ENCODE peak calls at places on chromosomes 3 and 15, in eight cellular contexts. One of them, this sample, is unnamed.

GRCh38 chr15:88791637-88792036 is 11.6 kb upstream of the ACAN start:
- DNase-seq in WERI-Rb-1: no peak
- DNase-seq in breast epithelium: no peak
- DNase-seq in T-helper 9 cell: no peak
- DNase-seq in HTR-8/SVneo: no peak
- DNase-seq in activated naive CD8-positive, alpha-beta T cell treated with anti-CD3 and anti-CD28 coated beads, Interleukin-2, amount 10 ng/mL, durations not matched to agents 7 days and 5 days: no peak
- DNase-seq in neural progenitor cell: no peak
- DNase-seq in GM03348: no peak
- DNase-seq in this sample: no peak

GRCh38 chr15:77069521-77070121 is 1.3 kb downstream of the TSPAN3 start:
- DNase-seq in WERI-Rb-1: no peak
- DNase-seq in breast epithelium: no peak
- DNase-seq in T-helper 9 cell: no peak
- DNase-seq in HTR-8/SVneo: no peak
- DNase-seq in activated naive CD8-positive, alpha-beta T cell treated with anti-CD3 and anti-CD28 coated beads, Interleukin-2, amount 10 ng/mL, durations not matched to agents 7 days and 5 days: no peak
- DNase-seq in neural progenitor cell: no peak
- DNase-seq in GM03348: no peak
- DNase-seq in this sample: no peak

GRCh38 chr15:58299311-58299850 is 132.4 kb upstream of the LIPC start:
- DNase-seq in WERI-Rb-1: no peak
- DNase-seq in breast epithelium: no peak
- DNase-seq in T-helper 9 cell: no peak
- DNase-seq in HTR-8/SVneo: no peak
- DNase-seq in activated naive CD8-positive, alpha-beta T cell treated with anti-CD3 and anti-CD28 coated beads, Interleukin-2, amount 10 ng/mL, durations not matched to agents 7 days and 5 days: no peak
- DNase-seq in neural progenitor cell: no peak
- DNase-seq in GM03348: peak
- DNase-seq in this sample: no peak

GRCh38 chr3:69691860-69692259 is 47.4 kb upstream of the MITF start:
- DNase-seq in WERI-Rb-1: no peak
- DNase-seq in breast epithelium: no peak
- DNase-seq in T-helper 9 cell: no peak
- DNase-seq in HTR-8/SVneo: no peak
- DNase-seq in activated naive CD8-positive, alpha-beta T cell treated with anti-CD3 and anti-CD28 coated beads, Interleukin-2, amount 10 ng/mL, durations not matched to agents 7 days and 5 days: no peak
- DNase-seq in neural progenitor cell: no peak
- DNase-seq in GM03348: no peak
- DNase-seq in this sample: no peak

GRCh38 chr15:80744826-80745225 is 34.3 kb upstream of the CEMIP start:
- DNase-seq in WERI-Rb-1: no peak
- DNase-seq in breast epithelium: no peak
- DNase-seq in T-helper 9 cell: no peak
- DNase-seq in HTR-8/SVneo: no peak
- DNase-seq in activated naive CD8-positive, alpha-beta T cell treated with anti-CD3 and anti-CD28 coated beads, Interleukin-2, amount 10 ng/mL, durations not matched to agents 7 days and 5 days: no peak
- DNase-seq in neural progenitor cell: no peak
- DNase-seq in GM03348: peak
- DNase-seq in this sample: no peak

GRCh38 chr15:78368671-78369070 is 28.5 kb downstream of the CRABP1 start:
- DNase-seq in WERI-Rb-1: peak
- DNase-seq in breast epithelium: no peak
- DNase-seq in T-helper 9 cell: no peak
- DNase-seq in HTR-8/SVneo: no peak
- DNase-seq in activated naive CD8-positive, alpha-beta T cell treated with anti-CD3 and anti-CD28 coated beads, Interleukin-2, amount 10 ng/mL, durations not matched to agents 7 days and 5 days: no peak
- DNase-seq in neural progenitor cell: peak
- DNase-seq in GM03348: no peak
- DNase-seq in this sample: no peak

GRCh38 chr15:45179221-45179985 is 8.4 kb downstream of the SHF start:
- DNase-seq in WERI-Rb-1: peak
- DNase-seq in breast epithelium: no peak
- DNase-seq in T-helper 9 cell: peak
- DNase-seq in HTR-8/SVneo: no peak
- DNase-seq in activated naive CD8-positive, alpha-beta T cell treated with anti-CD3 and anti-CD28 coated beads, Interleukin-2, amount 10 ng/mL, durations not matched to agents 7 days and 5 days: no peak
- DNase-seq in neural progenitor cell: peak
- DNase-seq in GM03348: peak
- DNase-seq in this sample: no peak

GRCh38 chr3:49313902-49314676 is 25.8 kb downstream of the USP4 start:
- DNase-seq in WERI-Rb-1: peak
- DNase-seq in breast epithelium: no peak
- DNase-seq in T-helper 9 cell: no peak
- DNase-seq in HTR-8/SVneo: no peak
- DNase-seq in activated naive CD8-positive, alpha-beta T cell treated with anti-CD3 and anti-CD28 coated beads, Interleukin-2, amount 10 ng/mL, durations not matched to agents 7 days and 5 days: no peak
- DNase-seq in neural progenitor cell: no peak
- DNase-seq in GM03348: no peak
- DNase-seq in this sample: no peak

GRCh38 chr3:111315911-111316310 is 226.1 kb upstream of the CD96 start:
- DNase-seq in WERI-Rb-1: no peak
- DNase-seq in breast epithelium: no peak
- DNase-seq in T-helper 9 cell: no peak
- DNase-seq in HTR-8/SVneo: peak
- DNase-seq in activated naive CD8-positive, alpha-beta T cell treated with anti-CD3 and anti-CD28 coated beads, Interleukin-2, amount 10 ng/mL, durations not matched to agents 7 days and 5 days: no peak
- DNase-seq in neural progenitor cell: no peak
- DNase-seq in GM03348: peak
- DNase-seq in this sample: no peak

GRCh38 chr3:89353465-89353864 is 246.0 kb downstream of the EPHA3 start:
- DNase-seq in WERI-Rb-1: no peak
- DNase-seq in breast epithelium: no peak
- DNase-seq in T-helper 9 cell: no peak
- DNase-seq in HTR-8/SVneo: peak
- DNase-seq in activated naive CD8-positive, alpha-beta T cell treated with anti-CD3 and anti-CD28 coated beads, Interleukin-2, amount 10 ng/mL, durations not matched to agents 7 days and 5 days: no peak
- DNase-seq in neural progenitor cell: no peak
- DNase-seq in GM03348: no peak
- DNase-seq in this sample: no peak

GRCh38 chr3:172550347-172550943 is 27.2 kb upstream of the TNFSF10 start:
- DNase-seq in WERI-Rb-1: no peak
- DNase-seq in breast epithelium: no peak
- DNase-seq in T-helper 9 cell: no peak
- DNase-seq in HTR-8/SVneo: peak
- DNase-seq in activated naive CD8-positive, alpha-beta T cell treated with anti-CD3 and anti-CD28 coated beads, Interleukin-2, amount 10 ng/mL, durations not matched to agents 7 days and 5 days: no peak
- DNase-seq in neural progenitor cell: no peak
- DNase-seq in GM03348: peak
- DNase-seq in this sample: no peak

GRCh38 chr15:77901921-77902750 is 175.4 kb downstream of the TBC1D2B start:
- DNase-seq in WERI-Rb-1: peak
- DNase-seq in breast epithelium: no peak
- DNase-seq in T-helper 9 cell: no peak
- DNase-seq in HTR-8/SVneo: no peak
- DNase-seq in activated naive CD8-positive, alpha-beta T cell treated with anti-CD3 and anti-CD28 coated beads, Interleukin-2, amount 10 ng/mL, durations not matched to agents 7 days and 5 days: peak
- DNase-seq in neural progenitor cell: peak
- DNase-seq in GM03348: no peak
- DNase-seq in this sample: no peak

GRCh38 chr15:91132079-91132478 is 32.0 kb downstream of the SV2B start:
- DNase-seq in WERI-Rb-1: no peak
- DNase-seq in breast epithelium: no peak
- DNase-seq in T-helper 9 cell: no peak
- DNase-seq in HTR-8/SVneo: no peak
- DNase-seq in activated naive CD8-positive, alpha-beta T cell treated with anti-CD3 and anti-CD28 coated beads, Interleukin-2, amount 10 ng/mL, durations not matched to agents 7 days and 5 days: no peak
- DNase-seq in neural progenitor cell: no peak
- DNase-seq in GM03348: no peak
- DNase-seq in this sample: no peak

GRCh38 chr15:62912808-62913207 is 129.7 kb upstream of the TPM1 start:
- DNase-seq in WERI-Rb-1: peak
- DNase-seq in breast epithelium: no peak
- DNase-seq in T-helper 9 cell: no peak
- DNase-seq in HTR-8/SVneo: no peak
- DNase-seq in activated naive CD8-positive, alpha-beta T cell treated with anti-CD3 and anti-CD28 coated beads, Interleukin-2, amount 10 ng/mL, durations not matched to agents 7 days and 5 days: no peak
- DNase-seq in neural progenitor cell: no peak
- DNase-seq in GM03348: no peak
- DNase-seq in this sample: no peak

GRCh38 chr3:39414421-39414907 is 7.9 kb downstream of the RPSA start:
- DNase-seq in WERI-Rb-1: no peak
- DNase-seq in breast epithelium: no peak
- DNase-seq in T-helper 9 cell: no peak
- DNase-seq in HTR-8/SVneo: no peak
- DNase-seq in activated naive CD8-positive, alpha-beta T cell treated with anti-CD3 and anti-CD28 coated beads, Interleukin-2, amount 10 ng/mL, durations not matched to agents 7 days and 5 days: no peak
- DNase-seq in neural progenitor cell: no peak
- DNase-seq in GM03348: no peak
- DNase-seq in this sample: no peak

GRCh38 chr3:77690284-77690869 is 650.5 kb downstream of the ROBO2 start:
- DNase-seq in WERI-Rb-1: no peak
- DNase-seq in breast epithelium: no peak
- DNase-seq in T-helper 9 cell: no peak
- DNase-seq in HTR-8/SVneo: no peak
- DNase-seq in activated naive CD8-positive, alpha-beta T cell treated with anti-CD3 and anti-CD28 coated beads, Interleukin-2, amount 10 ng/mL, durations not matched to agents 7 days and 5 days: no peak
- DNase-seq in neural progenitor cell: no peak
- DNase-seq in GM03348: no peak
- DNase-seq in this sample: no peak

GRCh38 chr3:52846427-52846983 is 11.7 kb upstream of the MUSTN1 start:
- DNase-seq in WERI-Rb-1: peak
- DNase-seq in breast epithelium: no peak
- DNase-seq in T-helper 9 cell: no peak
- DNase-seq in HTR-8/SVneo: no peak
- DNase-seq in activated naive CD8-positive, alpha-beta T cell treated with anti-CD3 and anti-CD28 coated beads, Interleukin-2, amount 10 ng/mL, durations not matched to agents 7 days and 5 days: no peak
- DNase-seq in neural progenitor cell: no peak
- DNase-seq in GM03348: no peak
- DNase-seq in this sample: peak

This sample was measured in kidney.